ENCODE peak calls at places on chromosomes 7 and 10, in six cellular contexts. Z is cardiac muscle cell, G is breast epithelium, K is IMR-90, T is neuronal stem cell, I is tibial artery. Q is an unnamed sample.
A peak's percentile ranks its signal among the peaks of the same experiment; 100 is the strongest.

GRCh38 chr10:132796846-132797245 is 10.9 kb upstream of the NKX6-2 start:
- DNase-seq in Z (no peak), G (no peak), K (no peak), T (no peak), I (no peak), Q (no peak)

GRCh38 chr7:42080831-42081230 is 156.2 kb downstream of the GLI3 start:
- DNase-seq in Z (no peak), G (no peak), K (peak; percentile 62), T (no peak), I (no peak), Q (no peak)

GRCh38 chr10:46239999-46240683 is 46.7 kb upstream of the ANTXRL start:
- DNase-seq in Z (no peak), G (no peak), K (no peak), T (no peak), I (no peak), Q (no peak)

GRCh38 chr7:102111758-102112119 is 174.9 kb upstream of the SH2B2 start:
- DNase-seq in Z (no peak), G (no peak), K (no peak), T (no peak), I (no peak), Q (no peak)

GRCh38 chr10:688621-689426 is 644 bp downstream of the DIP2C start:
- DNase-seq in Z (peak; percentile 77), G (no peak), K (peak; percentile 37), T (peak; percentile 36), I (no peak), Q (no peak)

GRCh38 chr7:136033413-136034031 is 56.4 kb upstream of the MTPN start:
- DNase-seq in Z (peak; percentile 80), G (no peak), K (no peak), T (no peak), I (no peak), Q (no peak)

GRCh38 chr10:44843484-44843883 is 67.7 kb upstream of the TMEM72 start:
- DNase-seq in Z (no peak), G (no peak), K (no peak), T (no peak), I (no peak), Q (no peak)

GRCh38 chr10:86266446-86267242 is 100.0 kb downstream of the GRID1 start:
- DNase-seq in Z (no peak), G (no peak), K (no peak), T (no peak), I (no peak), Q (no peak)

GRCh38 chr10:73746721-73747120 is 2.5 kb downstream of the SEC24C start:
- DNase-seq in Z (no peak), G (no peak), K (no peak), T (no peak), I (no peak), Q (no peak)

GRCh38 chr7:102122026-102122425 is 164.6 kb upstream of the SH2B2 start:
- DNase-seq in Z (no peak), G (no peak), K (peak; percentile 61), T (no peak), I (no peak), Q (no peak)

GRCh38 chr7:77269360-77270075 is 69.9 kb upstream of the FGL2 start:
- DNase-seq in Z (peak; percentile 23), G (no peak), K (peak; percentile 11), T (no peak), I (peak; percentile 36), Q (no peak)

GRCh38 chr10:43000021-43000411 is 76.9 kb upstream of the RET start:
- DNase-seq in Z (no peak), G (no peak), K (no peak), T (no peak), I (no peak), Q (no peak)

GRCh38 chr10:76033457-76034196 is 602.2 kb downstream of the LRMDA start:
- DNase-seq in Z (no peak), G (no peak), K (peak; percentile 5), T (no peak), I (no peak), Q (no peak)

GRCh38 chr7:7109934-7110333 is 72.4 kb upstream of the C1GALT1 start:
- DNase-seq in Z (no peak), G (no peak), K (no peak), T (no peak), I (no peak), Q (no peak)

GRCh38 chr10:14126697-14127440 is 203.9 kb downstream of the FRMD4A start:
- DNase-seq in Z (no peak), G (no peak), K (peak; percentile 67), T (no peak), I (no peak), Q (no peak)

GRCh38 chr7:80895056-80895455 is 23.8 kb downstream of the SEMA3C start:
- DNase-seq in Z (no peak), G (no peak), K (no peak), T (no peak), I (no peak), Q (no peak)

GRCh38 chr10:94000638-94001420 is 7.1 kb downstream of the PLCE1 start:
- DNase-seq in Z (no peak), G (no peak), K (no peak), T (no peak), I (no peak), Q (no peak)

GRCh38 chr10:77357611-77358010 is 280.0 kb downstream of the KCNMA1 start:
- DNase-seq in Z (no peak), G (no peak), K (peak; percentile 85), T (no peak), I (no peak), Q (no peak)

GRCh38 chr7:45244996-45245395 is 87.4 kb downstream of the RAMP3 start:
- DNase-seq in Z (no peak), G (no peak), K (no peak), T (no peak), I (no peak), Q (no peak)

GRCh38 chr7:67453580-67453979 is 456.9 kb downstream of the TYW1 start:
- DNase-seq in Z (peak; percentile 21), G (no peak), K (no peak), T (no peak), I (no peak), Q (no peak)

GRCh38 chr7:129376076-129376777 is 58.0 kb upstream of the STRIP2 start:
- DNase-seq in Z (peak; percentile 56), G (no peak), K (peak; percentile 43), T (no peak), I (peak; percentile 23), Q (no peak)

GRCh38 chr7:33905389-33906032 is at the start of gene BMPER:
- DNase-seq in Z (peak; percentile 92), G (no peak), K (peak; percentile 19), T (peak; percentile 49), I (no peak), Q (no peak)

GRCh38 chr7:106110885-106111670 is 1.0 kb downstream of the SYPL1 start:
- DNase-seq in Z (peak; percentile 25), G (no peak), K (no peak), T (no peak), I (no peak), Q (no peak)

GRCh38 chr7:75054744-75055527 is 18.7 kb downstream of the RCC1L start:
- DNase-seq in Z (no peak), G (no peak), K (peak; percentile 95), T (no peak), I (peak; percentile 71), Q (no peak)

GRCh38 chr7:130894146-130895005 is 160.4 kb upstream of the KLF14 start:
- DNase-seq in Z (no peak), G (no peak), K (peak; percentile 78), T (no peak), I (peak; percentile 67), Q (no peak)

GRCh38 chr10:94212876-94213595 is 149.7 kb downstream of the NOC3L start:
- DNase-seq in Z (no peak), G (no peak), K (no peak), T (no peak), I (peak; percentile 60), Q (no peak)

GRCh38 chr10:61554925-61555324 is 101.7 kb upstream of the TMEM26 start:
- DNase-seq in Z (no peak), G (no peak), K (no peak), T (no peak), I (no peak), Q (no peak)

GRCh38 chr7:117560030-117560429 is 80.2 kb downstream of the CFTR start:
- DNase-seq in Z (no peak), G (no peak), K (no peak), T (no peak), I (no peak), Q (no peak)

GRCh38 chr7:157012113-157012547 is 1.7 kb upstream of the MNX1 start:
- DNase-seq in Z (no peak), G (no peak), K (no peak), T (no peak), I (no peak), Q (no peak)

GRCh38 chr7:157013101-157013500 is 2.6 kb upstream of the MNX1 start:
- DNase-seq in Z (no peak), G (no peak), K (no peak), T (no peak), I (no peak), Q (no peak)

GRCh38 chr7:157014635-157015555 is 4.4 kb upstream of the MNX1 start:
- DNase-seq in Z (no peak), G (no peak), K (no peak), T (no peak), I (no peak), Q (no peak)

GRCh38 chr7:157016024-157016351 is 5.5 kb upstream of the MNX1 start:
- DNase-seq in Z (no peak), G (no peak), K (no peak), T (no peak), I (no peak), Q (no peak)

GRCh38 chr7:157013602-157014549 is 3.4 kb upstream of the MNX1 start:
- DNase-seq in Z (no peak), G (no peak), K (no peak), T (no peak), I (no peak), Q (no peak)
- H3K27me3 ChIP-seq in Z (peaks cover 96% of the 10 kb centered on the region), G (peaks cover 91% of the 10 kb centered on the region), K (peaks cover 93% of the 10 kb centered on the region), T (peaks cover 75% of the 10 kb centered on the region), I (no peaks in the 10 kb centered on the region), Q (peaks cover 86% of the 10 kb centered on the region)

GRCh38 chr7:104968648-104969047 is 45.4 kb upstream of the KMT2E start:
- DNase-seq in Z (no peak), G (no peak), K (no peak), T (no peak), I (no peak), Q (no peak)
- H3K4me1 ChIP-seq in Z (no peaks in the 10 kb centered on the region), G (no peaks in the 10 kb centered on the region), K (peaks cover 26% of the 10 kb centered on the region), T (peaks cover 2% of the 10 kb centered on the region), I (peaks cover 92% of the 10 kb centered on the region), Q (no peaks in the 10 kb centered on the region)

GRCh38 chr7:73487486-73487885 is 34.6 kb downstream of the BAZ1B start:
- DNase-seq in Z (no peak), G (no peak), K (peak; percentile 6), T (no peak), I (no peak), Q (no peak)
- H3K36me3 ChIP-seq in Z (peaks cover 58% of the 10 kb centered on the region), G (no peaks in the 10 kb centered on the region), K (peaks cover 40% of the 10 kb centered on the region), T (peaks cover 23% of the 10 kb centered on the region), I (peaks cover 72% of the 10 kb centered on the region), Q (peaks cover 6% of the 10 kb centered on the region)

DNA sequence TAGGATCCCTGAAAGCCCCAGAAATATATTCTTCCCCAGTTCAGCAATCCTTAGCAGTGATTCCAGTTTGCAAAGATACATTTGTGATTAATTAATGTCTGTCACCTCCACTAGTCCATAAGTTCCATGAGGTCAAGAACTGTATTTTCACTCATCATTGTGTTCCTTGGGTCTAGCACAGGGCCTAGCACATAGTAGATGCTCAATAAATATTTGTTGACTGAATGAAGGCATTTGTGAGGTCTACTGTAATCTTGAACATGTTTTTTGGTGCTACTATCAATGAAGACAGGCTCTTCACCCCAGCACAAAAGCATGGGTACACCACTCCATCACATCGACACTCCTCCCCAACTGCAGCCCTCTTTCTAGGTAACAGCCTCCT is 30.8 kb upstream of the PAX2 start:
- DNase-seq in Z (no peak), G (no peak), K (no peak), T (no peak), I (no peak), Q (no peak)
- H3K27me3 ChIP-seq in Z (peaks cover 99% of the 10 kb centered on the region), G (peaks cover 80% of the 10 kb centered on the region), K (peaks cover 74% of the 10 kb centered on the region), T (peaks cover 36% of the 10 kb centered on the region), I (no peaks in the 10 kb centered on the region), Q (peaks cover 80% of the 10 kb centered on the region)

Q was measured in iPS DF 6.9.